ENCODE peak calls at places on chromosomes 5 and 9, in eight cellular contexts. K is heart left ventricle, I is astrocyte, P is GM12878, N is prostate gland, W is transverse colon, F is left lung, Y is psoas muscle. C is an unnamed sample. For H3K4me1, the result is how much of the 10 kb centered on the place peaks cover.

GRCh38 chr9:122331523-122331927 is 39.3 kb upstream of the PTGS1 start:
- DNase-seq in I (no peak), Y (no peak), P (no peak), F (no peak), N (no peak), W (no peak), K (no peak), C (no peak)

GRCh38 chr5:118069452-118069851 is 918.9 kb downstream of the DTWD2 start:
- DNase-seq in K (no peak), W (no peak), F (no peak), Y (no peak), N (no peak), I (no peak), P (no peak), C (no peak)

GRCh38 chr9:92384373-92384772 is 20.0 kb downstream of the OGN start:
- DNase-seq in Y (no peak), P (no peak), N (no peak), K (no peak), F (no peak), I (peak), W (no peak), C (no peak)

GRCh38 chr9:98479967-98480847 is 224.8 kb upstream of the TBC1D2 start:
- DNase-seq in P (no peak), K (no peak), W (no peak), F (no peak), N (no peak), I (peak), Y (no peak), C (no peak)

GRCh38 chr9:92564982-92565381 is 29.2 kb upstream of the ECM2 start:
- DNase-seq in Y (no peak), I (peak), W (no peak), F (no peak), N (no peak), K (no peak), P (no peak), C (no peak)

GRCh38 chr9:115739096-115739875 is 414.3 kb upstream of the PAPPA start:
- DNase-seq in N (no peak), Y (no peak), I (no peak), W (no peak), F (no peak), P (no peak), K (no peak), C (no peak)

GRCh38 chr5:110727025-110727314 is 499 bp upstream of the TMEM232 start:
- DNase-seq in P (no peak), K (no peak), I (no peak), W (no peak), Y (no peak), N (no peak), F (no peak), C (no peak)

GRCh38 chr5:147995846-147996245 is 67.9 kb upstream of the SPINK5 start:
- DNase-seq in I (no peak), Y (no peak), W (no peak), F (no peak), N (no peak), K (no peak), P (no peak), C (no peak)

GRCh38 chr9:3578786-3579185 is 53.0 kb upstream of the RFX3 start:
- DNase-seq in F (no peak), P (no peak), K (no peak), I (peak), W (no peak), N (no peak), Y (no peak), C (no peak)

DNA sequence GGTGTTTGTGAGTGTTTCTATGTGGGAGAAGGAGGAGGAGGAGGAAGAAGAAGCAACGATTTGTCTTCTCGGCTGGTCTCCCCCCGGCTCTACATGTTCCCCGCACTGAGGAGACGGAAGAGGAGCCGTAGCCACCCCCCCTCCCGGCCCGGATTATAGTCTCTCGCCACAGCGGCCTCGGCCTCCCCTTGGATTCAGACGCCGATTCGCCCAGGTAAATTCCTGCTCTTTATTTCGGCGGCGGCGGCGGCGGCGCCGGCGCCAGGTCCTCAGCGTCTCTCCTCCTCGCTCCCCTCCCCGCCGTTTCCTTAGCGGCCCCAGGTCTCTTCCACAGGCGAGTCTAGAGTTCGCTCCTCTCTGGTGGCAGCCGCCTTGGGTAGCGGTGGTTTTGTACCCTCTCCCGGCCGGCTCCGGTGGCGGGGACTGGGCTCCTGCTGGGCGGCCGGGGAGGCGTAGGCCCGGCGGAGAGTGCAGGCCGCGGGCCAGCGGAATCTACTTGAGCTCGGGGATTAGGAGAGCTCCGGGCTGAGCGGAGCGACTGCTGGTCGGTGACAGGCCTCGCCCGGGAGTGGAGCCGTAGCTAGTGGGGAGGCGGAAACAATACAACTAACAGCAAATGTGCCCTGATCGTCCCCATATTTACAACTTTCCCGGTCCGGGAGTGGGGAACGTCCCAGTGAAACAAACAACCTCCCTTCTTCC is 547 bp downstream of the NIPBL start:
- DNase-seq in K (peak), P (no peak), F (peak), I (peak), N (peak), Y (peak), W (peak), C (peak)
- H3K4me1 ChIP-seq in K (half or more), P (under half), F (half or more), I (under half), N (under half), Y (under half), W (under half), C (under half)

GRCh38 chr9:127832248-127832647 is 22.2 kb downstream of the ENG start:
- DNase-seq in P (no peak), I (peak), W (no peak), K (no peak), N (no peak), Y (no peak), F (no peak), C (no peak)

GRCh38 chr9:127829205-127829935 is 25.1 kb downstream of the ENG start:
- DNase-seq in W (no peak), K (no peak), F (no peak), P (no peak), I (no peak), N (no peak), Y (no peak), C (no peak)

GRCh38 chr9:127835930-127836586 is 18.4 kb downstream of the ENG start:
- DNase-seq in K (peak), I (peak), Y (peak), W (peak), P (no peak), N (no peak), F (peak), C (no peak)

GRCh38 chr9:127837346-127837745 is 17.1 kb downstream of the ENG start:
- DNase-seq in Y (no peak), W (no peak), P (no peak), K (no peak), I (no peak), N (no peak), F (no peak), C (no peak)

GRCh38 chr9:127833555-127833954 is 20.9 kb downstream of the ENG start:
- DNase-seq in P (no peak), Y (no peak), F (no peak), I (no peak), N (no peak), W (no peak), K (no peak), C (no peak)
- H3K4me1 ChIP-seq in P (under half), Y (under half), F (half or more), I (under half), N (under half), W (under half), K (half or more), C (under half)

GRCh38 chr9:125296843-125297372 is 35.3 kb downstream of the GAPVD1 start:
- DNase-seq in W (no peak), P (no peak), I (peak), F (no peak), Y (no peak), K (no peak), N (peak), C (peak)
- H3K4me1 ChIP-seq in W (under half), P (under half), I (under half), F (under half), Y (under half), K (under half), N (under half), C (under half)

DNA sequence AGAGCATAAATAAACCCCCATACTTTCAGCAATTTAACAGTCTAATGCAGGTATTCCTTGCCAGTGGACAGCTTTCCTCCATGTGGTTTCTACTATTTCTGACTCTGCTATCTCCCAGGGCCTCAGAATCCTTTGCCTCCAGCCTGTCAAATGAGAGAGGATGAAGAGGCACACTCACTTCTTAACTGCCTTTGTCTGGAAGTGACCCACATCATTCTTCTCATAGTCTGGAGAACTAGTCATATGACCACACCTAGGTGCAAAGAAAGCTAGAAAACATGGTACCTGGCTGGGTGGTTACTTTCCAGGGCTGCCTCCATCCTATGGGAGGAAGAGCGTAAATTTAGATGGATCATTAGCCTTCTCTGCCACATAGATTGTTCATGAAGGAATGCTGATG is 22.5 kb downstream of the PALM2AKAP2 start:
- DNase-seq in I (no peak), Y (no peak), P (no peak), K (no peak), W (no peak), N (no peak), F (no peak), C (no peak)
- H3K4me1 ChIP-seq in I (under half), Y (under half), P (under half), K (half or more), W (under half), N (under half), F (under half), C (under half)

GRCh38 chr9:14240491-14240890 is 73.5 kb downstream of the NFIB start:
- DNase-seq in P (no peak), I (peak), Y (no peak), K (no peak), F (no peak), W (no peak), N (no peak), C (no peak)
- H3K4me1 ChIP-seq in P (under half), I (under half), Y (half or more), K (half or more), F (under half), W (under half), N (under half), C (under half)

DNA sequence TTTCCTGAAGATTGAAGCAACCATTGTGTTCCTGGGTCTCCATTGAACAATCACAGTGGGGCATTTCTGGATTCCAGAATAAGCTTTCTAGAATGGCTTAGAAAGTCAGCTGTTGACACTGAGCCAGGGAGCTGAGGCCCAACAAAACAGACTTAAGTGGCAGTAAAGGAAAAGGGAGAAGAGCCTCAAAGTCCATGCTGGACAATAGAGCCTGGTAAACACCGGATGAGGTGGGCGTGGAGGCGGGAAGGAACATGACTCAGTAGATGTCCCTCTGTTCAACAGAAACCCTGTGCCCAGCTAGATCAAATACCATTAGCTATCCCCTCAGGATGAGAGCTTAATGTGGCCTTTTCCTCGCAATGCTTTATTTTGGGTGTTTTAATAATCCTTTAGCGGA is 14.7 kb downstream of the SPARC start:
- DNase-seq in Y (no peak), K (no peak), W (peak), P (no peak), N (no peak), I (peak), F (no peak), C (no peak)
- H3K4me1 ChIP-seq in Y (half or more), K (half or more), W (under half), P (under half), N (under half), I (half or more), F (half or more), C (under half)

DNA sequence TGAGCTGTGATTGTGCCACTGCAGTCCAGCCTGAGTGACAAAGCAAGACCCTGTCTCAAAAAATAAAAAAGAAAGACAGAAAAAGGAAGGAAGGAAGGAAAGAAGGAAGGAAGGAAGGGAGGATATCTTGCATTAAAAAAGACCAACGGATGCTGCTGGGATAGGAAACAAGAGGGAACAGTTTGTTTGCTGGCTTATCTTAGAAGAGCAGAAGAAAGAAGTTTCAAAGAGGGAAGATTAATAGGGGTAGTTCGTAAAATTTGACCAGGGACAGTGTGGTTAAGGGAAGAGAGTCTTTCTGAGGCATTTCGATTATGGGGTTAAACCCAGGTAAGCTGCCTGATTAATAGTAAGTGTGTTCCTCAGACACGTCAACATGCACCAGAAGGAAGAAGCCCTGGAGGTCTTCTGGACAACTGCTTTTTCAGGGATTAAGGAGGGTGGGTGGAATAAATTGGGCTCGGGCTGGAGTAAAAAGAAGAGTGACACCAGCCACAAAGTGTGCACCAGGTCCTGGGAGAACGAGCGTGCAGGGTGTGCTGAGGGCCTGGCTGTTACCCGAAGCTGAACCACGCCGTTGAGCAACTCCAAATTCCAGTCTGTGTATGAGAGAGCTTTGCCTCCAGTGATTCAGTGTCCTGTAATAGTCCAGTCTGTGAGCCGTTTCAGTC is 24.8 kb downstream of the FYB1 start:
- DNase-seq in I (peak), K (no peak), Y (peak), W (no peak), P (no peak), N (no peak), F (no peak), C (no peak)
- H3K4me1 ChIP-seq in I (under half), K (under half), Y (under half), W (under half), P (under half), N (under half), F (half or more), C (under half)

GRCh38 chr5:36390640-36391039 is 88.9 kb upstream of the RANBP3L start:
- DNase-seq in Y (no peak), N (no peak), W (no peak), I (no peak), P (no peak), F (no peak), K (no peak), C (no peak)
- H3K4me1 ChIP-seq in Y (under half), N (under half), W (under half), I (under half), P (under half), F (under half), K (under half), C (under half)

GRCh38 chr5:177361418-177362101 is 3.8 kb downstream of the RGS14 start:
- DNase-seq in F (no peak), P (no peak), Y (peak), W (no peak), N (no peak), K (no peak), I (no peak), C (no peak)
- H3K4me1 ChIP-seq in F (half or more), P (half or more), Y (under half), W (under half), N (under half), K (under half), I (under half), C (under half)

DNA sequence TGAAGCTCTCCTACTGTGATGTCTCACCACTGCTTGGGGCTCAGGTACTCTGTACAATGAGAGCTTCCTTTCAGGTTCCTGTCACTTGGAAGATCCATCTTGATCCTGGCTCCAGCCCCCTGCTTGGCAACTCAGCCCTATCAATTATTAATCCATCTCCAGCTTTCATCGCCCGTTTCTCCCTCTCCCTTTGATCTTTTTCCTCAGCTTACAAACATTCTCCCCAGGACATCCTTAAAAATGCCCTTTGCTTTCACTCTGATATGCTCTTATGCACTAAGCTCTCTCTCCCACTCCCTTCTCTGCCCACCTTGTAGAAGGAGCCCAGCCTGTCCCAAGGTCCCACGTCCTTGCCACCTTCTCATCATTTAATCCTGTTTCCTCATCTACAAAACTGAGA is 109.0 kb downstream of the FRMD3 start:
- DNase-seq in W (no peak), K (no peak), F (no peak), I (no peak), N (no peak), Y (no peak), P (no peak), C (no peak)
- H3K4me1 ChIP-seq in W (under half), K (half or more), F (under half), I (under half), N (under half), Y (under half), P (under half), C (under half)

C was measured in colonic mucosa.